ENCODE peak calls at places on chromosomes 5 and 9, in four cellular contexts. C is endodermal cell, V is amniotic stem cell, U is Caki2. W is an unnamed sample.

GRCh38 chr5:76608833-76609232 is 14.4 kb downstream of the F2RL2 start:
- DNase-seq in U (no peak), C (no peak), V (no peak), W (no peak)

GRCh38 chr5:141850183-141850768 is 27.9 kb downstream of the PCDH1 start:
- DNase-seq in V (peak), U (no peak), C (no peak), W (peak)

GRCh38 chr9:128280084-128280622 is 4.1 kb downstream of the SWI5 start:
- DNase-seq in C (no peak), V (no peak), U (no peak), W (no peak)

GRCh38 chr9:37776328-37776727 is 8.5 kb downstream of the EXOSC3 start:
- DNase-seq in C (no peak), V (no peak), U (no peak), W (no peak)

GRCh38 chr5:135944967-135945560 is 9.7 kb downstream of the LECT2 start:
- DNase-seq in C (peak), V (peak), U (peak), W (peak)

GRCh38 chr9:98860871-98861293 is 53.4 kb downstream of the GALNT12 start:
- DNase-seq in U (no peak), C (peak), V (peak), W (no peak)

GRCh38 chr5:120706877-120707276 is 242.8 kb downstream of the PRR16 start:
- DNase-seq in V (no peak), U (no peak), C (no peak), W (no peak)

GRCh38 chr9:118575341-118576070 is 793.7 kb downstream of the BRINP1 start:
- DNase-seq in C (no peak), V (no peak), U (no peak), W (no peak)

GRCh38 chr9:85036503-85036902 is 367.0 kb downstream of the NTRK2 start:
- DNase-seq in V (no peak), C (no peak), U (no peak), W (no peak)

GRCh38 chr9:109315889-109316640 is 4.8 kb downstream of the EPB41L4B start:
- DNase-seq in U (peak), C (peak), V (no peak), W (no peak)

GRCh38 chr9:113609562-113610318 is 146.2 kb downstream of the RGS3 start:
- DNase-seq in C (peak), U (no peak), V (no peak), W (peak)

GRCh38 chr5:137825165-137825564 is 42.5 kb upstream of the MYOT start:
- DNase-seq in U (no peak), C (peak), V (no peak), W (no peak)

GRCh38 chr9:6356904-6357303 is 28.7 kb downstream of the TPD52L3 start:
- DNase-seq in C (no peak), V (no peak), U (no peak), W (no peak)

GRCh38 chr9:14395300-14396082 is 81.5 kb upstream of the NFIB start:
- DNase-seq in U (no peak), C (no peak), V (no peak), W (no peak)

GRCh38 chr9:122383992-122384461 is 13.2 kb downstream of the PTGS1 start:
- DNase-seq in C (no peak), U (peak), V (no peak), W (no peak)

GRCh38 chr5:132828846-132829494 is 1.5 kb downstream of the SHROOM1 start:
- DNase-seq in V (no peak), C (no peak), U (no peak), W (no peak)

GRCh38 chr5:14959443-14960119 is 88.0 kb upstream of the ANKH start:
- DNase-seq in C (no peak), U (peak), V (no peak), W (peak)

GRCh38 chr5:154478752-154479159 is 729 bp upstream of the HAND1 start:
- DNase-seq in C (peak), V (no peak), U (no peak), W (no peak)

GRCh38 chr5:55564716-55565115 is 30.0 kb upstream of the PLPP1 start:
- DNase-seq in V (no peak), C (no peak), U (no peak), W (no peak)

GRCh38 chr9:110814159-110814558 is 145.6 kb downstream of the MUSK start:
- DNase-seq in U (no peak), V (no peak), C (no peak), W (no peak)

GRCh38 chr5:178229861-178230260 is 2.7 kb downstream of the PHYKPL start:
- DNase-seq in V (no peak), U (no peak), C (no peak), W (no peak)